ENCODE peak calls at places on chromosomes 7 and 10, in ten cellular contexts. S is natural killer cell, K is foreskin fibroblast, D is epithelial cell of esophagus, R is esophagus muscularis mucosa, Y is MM.1S, B is transverse colon, Z is endodermal cell, N is colonic mucosa, G is ovary. A is an unnamed sample.

GRCh38 chr7:125605241-125605640 is 675.6 kb upstream of the POT1 start:
- DNase-seq in S (no peak), K (no peak), D (peak; percentile 50), R (no peak), Y (no peak), B (no peak), Z (no peak), N (no peak), G (no peak), A (no peak)

GRCh38 chr10:73357821-73358220 is 843 bp downstream of the CFAP70 start:
- DNase-seq in S (no peak), K (no peak), D (no peak), R (no peak), Y (no peak), B (no peak), Z (no peak), N (no peak), G (no peak), A (no peak)

GRCh38 chr7:133056370-133057238 is 25.3 kb downstream of the CHCHD3 start:
- DNase-seq in S (no peak), K (peak; percentile 50), D (peak; percentile 34), R (no peak), Y (no peak), B (no peak), Z (no peak), N (no peak), G (no peak), A (no peak)

GRCh38 chr7:47371733-47372368 is 210.1 kb downstream of the TNS3 start:
- DNase-seq in S (no peak), K (peak; percentile 38), D (peak; percentile 88), R (no peak), Y (no peak), B (peak; percentile 92), Z (peak; percentile 88), N (peak; percentile 96), G (peak; percentile 83), A (no peak)

GRCh38 chr10:46558411-46559185 is 2.1 kb upstream of the GPRIN2 start:
- DNase-seq in S (peak; percentile 3), K (no peak), D (no peak), R (no peak), Y (peak; percentile 4), B (peak; percentile 23), Z (peak; percentile 61), N (peak; percentile 66), G (no peak), A (no peak)

GRCh38 chr7:80721880-80722595 is 83.6 kb downstream of the CD36 start:
- DNase-seq in S (no peak), K (peak; percentile 88), D (peak; percentile 87), R (peak; percentile 72), Y (no peak), B (no peak), Z (peak; percentile 54), N (no peak), G (no peak), A (no peak)

GRCh38 chr10:89829887-89830269 is 128.5 kb downstream of the KIF20B start:
- DNase-seq in S (no peak), K (no peak), D (no peak), R (peak; percentile 74), Y (no peak), B (no peak), Z (no peak), N (no peak), G (no peak), A (no peak)

GRCh38 chr7:49174396-49174795 is 250.0 kb downstream of the CDC14C start:
- DNase-seq in S (no peak), K (peak; percentile 1), D (peak; percentile 70), R (no peak), Y (no peak), B (no peak), Z (no peak), N (no peak), G (no peak), A (no peak)

GRCh38 chr7:105719395-105719794 is 138.1 kb upstream of the EFCAB10 start:
- DNase-seq in S (no peak), K (no peak), D (no peak), R (no peak), Y (no peak), B (no peak), Z (no peak), N (no peak), G (no peak), A (no peak)

GRCh38 chr7:40604601-40605438 is 470.0 kb downstream of the SUGCT start:
- DNase-seq in S (no peak), K (peak; percentile 14), D (peak; percentile 55), R (no peak), Y (no peak), B (peak; percentile 22), Z (peak; percentile 89), N (peak; percentile 38), G (peak; percentile 21), A (no peak)

GRCh38 chr10:127577376-127577775 is 28.3 kb downstream of the NPS start:
- DNase-seq in S (no peak), K (peak; percentile 4), D (peak; percentile 2), R (no peak), Y (no peak), B (no peak), Z (no peak), N (no peak), G (no peak), A (no peak)

GRCh38 chr7:78041409-78041808 is 242.8 kb downstream of the PHTF2 start:
- DNase-seq in S (no peak), K (no peak), D (no peak), R (no peak), Y (no peak), B (no peak), Z (no peak), N (no peak), G (no peak), A (no peak)

GRCh38 chr10:63005246-63005645 is 127.9 kb upstream of the NRBF2 start:
- DNase-seq in S (no peak), K (peak; percentile 46), D (peak; percentile 86), R (no peak), Y (no peak), B (no peak), Z (no peak), N (no peak), G (no peak), A (no peak)

GRCh38 chr7:44565097-44565794 is 8.5 kb downstream of the DDX56 start:
- DNase-seq in S (peak; percentile 59), K (peak; percentile 83), D (peak; percentile 72), R (no peak), Y (peak; percentile 55), B (peak; percentile 75), Z (peak; percentile 94), N (peak; percentile 68), G (peak; percentile 62), A (peak; percentile 58)

GRCh38 chr7:42128703-42129102 is 108.3 kb downstream of the GLI3 start:
- DNase-seq in S (no peak), K (peak; percentile 39), D (peak; percentile 38), R (no peak), Y (no peak), B (no peak), Z (peak; percentile 57), N (no peak), G (no peak), A (no peak)
- TF ChIP-seq CTCF in S (no peak), K (no peak), D (peak; percentile 28), R (no peak), Y (peak; percentile 32), B (no peak), Z (peak; percentile 75), N (no peak), G (no peak), A (peak; percentile 12)

GRCh38 chr7:27129729-27130539 is 623 bp downstream of the HOXA4 start:
- DNase-seq in S (no peak), K (no peak), D (no peak), R (no peak), Y (no peak), B (peak; percentile 70), Z (no peak), N (peak; percentile 75), G (no peak), A (no peak)
- TF ChIP-seq CTCF in S (no peak), K (no peak), D (no peak), R (peak; percentile 49), Y (no peak), B (peak; percentile 25), Z (no peak), N (no peak), G (no peak), A (no peak)

GRCh38 chr10:4838743-4839142 is 12.7 kb downstream of the AKR1E2 start:
- DNase-seq in S (no peak), K (no peak), D (no peak), R (no peak), Y (no peak), B (no peak), Z (no peak), N (no peak), G (no peak), A (no peak)

GRCh38 chr10:4837551-4837950 is 11.5 kb downstream of the AKR1E2 start:
- DNase-seq in S (no peak), K (no peak), D (no peak), R (peak; percentile 60), Y (no peak), B (no peak), Z (no peak), N (no peak), G (no peak), A (no peak)

GRCh38 chr10:4836416-4836969 is 10.5 kb downstream of the AKR1E2 start:
- DNase-seq in S (no peak), K (no peak), D (no peak), R (peak; percentile 57), Y (no peak), B (no peak), Z (no peak), N (no peak), G (no peak), A (no peak)

GRCh38 chr10:4840151-4840550 is 14.1 kb downstream of the AKR1E2 start:
- DNase-seq in S (no peak), K (no peak), D (no peak), R (peak; percentile 64), Y (no peak), B (no peak), Z (no peak), N (no peak), G (no peak), A (no peak)

DNA sequence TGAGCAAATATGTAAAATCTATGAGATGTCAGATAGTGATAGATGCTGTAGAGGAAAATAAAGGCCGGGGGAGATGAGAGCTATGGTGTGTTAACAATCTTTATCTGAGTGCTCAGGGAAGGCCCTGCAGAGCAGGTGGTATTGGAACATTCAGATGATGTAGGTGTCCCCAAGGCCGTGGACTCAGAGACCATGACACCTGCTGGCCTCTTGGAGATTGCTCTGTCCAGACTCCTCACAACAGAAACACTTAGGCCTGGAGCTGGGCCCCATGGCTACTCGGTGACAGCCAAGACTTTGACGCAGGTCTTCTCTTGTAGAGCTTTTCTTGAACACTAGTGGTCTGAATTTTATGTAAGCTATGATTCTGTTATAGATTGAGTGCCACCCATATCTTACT is 13.3 kb downstream of the AKR1E2 start:
- DNase-seq in S (no peak), K (no peak), D (no peak), R (peak; percentile 81), Y (no peak), B (no peak), Z (no peak), N (no peak), G (no peak), A (no peak)
- TF ChIP-seq CTCF in S (no peak), K (no peak), D (no peak), R (no peak), Y (no peak), B (no peak), Z (peak; percentile 48), N (no peak), G (no peak), A (no peak)

DNA sequence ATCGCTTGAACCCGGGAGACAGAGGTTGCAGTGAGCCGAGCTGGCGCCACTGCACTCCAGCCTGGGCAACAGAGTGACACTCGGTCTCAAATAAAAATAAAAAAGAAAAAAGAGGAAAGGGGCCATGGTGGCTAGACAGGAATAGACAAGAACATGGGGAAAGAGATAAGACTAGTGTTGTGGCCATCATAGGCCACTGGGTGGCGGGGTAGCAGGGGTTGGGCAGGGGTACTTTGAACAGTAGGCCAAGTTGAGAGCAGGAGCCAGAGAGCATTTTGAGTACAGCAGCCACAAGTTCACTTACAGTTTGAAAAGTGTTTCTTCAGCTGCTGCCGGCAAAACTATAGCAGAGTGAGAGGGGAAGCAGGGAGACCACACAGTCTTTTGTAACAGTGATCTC is 656.0 kb downstream of the CNTNAP2 start:
- DNase-seq in S (no peak), K (no peak), D (no peak), R (no peak), Y (no peak), B (no peak), Z (peak; percentile 91), N (no peak), G (no peak), A (no peak)
- TF ChIP-seq CTCF in S (no peak), K (no peak), D (no peak), R (no peak), Y (peak; percentile 19), B (no peak), Z (peak; percentile 82), N (no peak), G (no peak), A (peak; percentile 24)

A was measured in D721Med.